ENCODE peak calls at places on chromosome 4, in five cellular contexts. R, V, Z, A and E are unnamed samples.
A peak's percentile ranks its signal among the peaks of the same experiment; 100 is the strongest.

GRCh38 chr4:158821228-158822009 is 52.6 kb downstream of the FNIP2 start:
- DNase-seq in V (no peak), A (peak; percentile 18), R (no peak), Z (no peak), E (peak; percentile 37)

GRCh38 chr4:153731239-153731638 is 28.6 kb downstream of the RNF175 start:
- DNase-seq in R (no peak), A (peak; percentile 88), Z (no peak), V (peak; percentile 77), E (peak; percentile 98)

GRCh38 chr4:140046573-140046972 is 107.4 kb downstream of the MAML3 start:
- DNase-seq in R (no peak), Z (no peak), A (no peak), V (no peak), E (no peak)

GRCh38 chr4:155854597-155855226 is 11.4 kb downstream of the ASIC5 start:
- DNase-seq in R (no peak), V (peak; percentile 11), A (no peak), Z (no peak), E (peak; percentile 68)

GRCh38 chr4:38062088-38062893 is 102.1 kb downstream of the PTTG2 start:
- DNase-seq in Z (peak; percentile 89), V (no peak), R (peak; percentile 88), A (peak; percentile 65), E (peak; percentile 62)

GRCh38 chr4:78864405-78865024 is 74.7 kb downstream of the PAQR3 start:
- DNase-seq in V (peak; percentile 59), A (peak; percentile 80), R (no peak), Z (no peak), E (peak; percentile 61)

GRCh38 chr4:22417408-22417807 is 98.5 kb downstream of the ADGRA3 start:
- DNase-seq in Z (no peak), A (no peak), V (no peak), R (no peak), E (no peak)

GRCh38 chr4:23084559-23085248 is 392.0 kb downstream of the GBA3 start:
- DNase-seq in Z (no peak), R (no peak), V (no peak), A (peak; percentile 33), E (peak; percentile 1)

GRCh38 chr4:58739275-58739674 is 1629.1 kb upstream of the IGFBP7 start:
- DNase-seq in R (no peak), V (no peak), A (no peak), Z (no peak), E (no peak)

GRCh38 chr4:1593881-1594345 is 90.2 kb downstream of the FAM53A start:
- DNase-seq in V (no peak), A (no peak), R (no peak), Z (no peak), E (no peak)

GRCh38 chr4:174707277-174707676 is 121.8 kb downstream of the GLRA3 start:
- DNase-seq in V (no peak), A (no peak), Z (no peak), R (no peak), E (no peak)

GRCh38 chr4:103032575-103032974 is 13.1 kb upstream of the SLC9B1 start:
- DNase-seq in A (peak; percentile 51), Z (peak; percentile 14), R (no peak), V (no peak), E (peak; percentile 12)

GRCh38 chr4:177728361-177729152 is 286.3 kb upstream of the AGA start:
- DNase-seq in R (no peak), A (peak; percentile 80), Z (peak; percentile 32), V (no peak), E (no peak)

GRCh38 chr4:82851902-82852750 is 38.8 kb downstream of the SEC31A start:
- DNase-seq in Z (no peak), A (peak; percentile 50), R (no peak), V (no peak), E (peak; percentile 12)

GRCh38 chr4:181819951-181820350 is 423.3 kb upstream of the TENM3 start:
- DNase-seq in R (no peak), Z (no peak), V (no peak), A (no peak), E (no peak)

GRCh38 chr4:69708211-69708610 is 52.2 kb downstream of the SULT1B1 start:
- DNase-seq in Z (no peak), R (no peak), A (no peak), V (no peak), E (peak; percentile 34)

GRCh38 chr4:18954538-18954937 is 933.0 kb upstream of the LCORL start:
- DNase-seq in V (no peak), R (no peak), A (no peak), Z (no peak), E (no peak)

GRCh38 chr4:56229947-56230346 is 157.3 kb downstream of the AASDH start:
- DNase-seq in R (no peak), Z (no peak), V (no peak), A (no peak), E (no peak)

GRCh38 chr4:39614487-39615162 is 24.0 kb downstream of the SMIM14 start:
- DNase-seq in Z (no peak), R (no peak), A (peak; percentile 75), V (peak; percentile 32), E (peak; percentile 71)

GRCh38 chr4:11189756-11190155 is 238.9 kb downstream of the HS3ST1 start:
- DNase-seq in A (no peak), R (no peak), V (no peak), Z (no peak), E (no peak)

GRCh38 chr4:188121530-188121929 is 12.1 kb upstream of the TRIML2 start:
- DNase-seq in V (no peak), R (no peak), Z (no peak), A (no peak), E (no peak)

GRCh38 chr4:2931765-2932560 is 31.2 kb downstream of the NOP14 start:
- DNase-seq in R (peak; percentile 40), V (no peak), A (no peak), Z (peak; percentile 61), E (no peak)
- H3K4me3 ChIP-seq in R (no peak overlapping the region), V (no peak overlapping the region), A (no peak overlapping the region), Z (no peak overlapping the region), E (no peak overlapping the region)

GRCh38 chr4:72887152-72887551 is 182.4 kb downstream of the COX18 start:
- DNase-seq in V (no peak), A (no peak), Z (no peak), R (no peak), E (no peak)

GRCh38 chr4:72888331-72888730 is 181.2 kb downstream of the COX18 start:
- DNase-seq in R (no peak), V (no peak), Z (no peak), A (no peak), E (no peak)

DNA sequence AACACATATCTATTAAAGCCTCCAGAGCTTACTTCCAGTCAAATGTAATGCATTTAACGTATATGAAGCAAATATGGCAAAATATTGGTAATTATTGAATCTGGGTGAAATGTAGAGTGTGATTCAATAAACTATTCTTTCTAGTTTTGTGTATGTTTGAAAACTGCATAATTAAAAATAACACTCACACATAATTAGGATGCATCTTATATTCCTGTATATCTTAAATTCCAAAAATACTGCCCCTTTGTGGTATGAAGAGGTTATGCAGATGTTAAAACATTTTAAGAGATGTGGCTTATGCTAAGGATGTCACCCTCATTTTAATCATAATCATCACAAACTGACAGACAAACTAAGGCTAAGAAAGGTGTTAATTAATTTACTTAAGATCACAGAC is 182.9 kb downstream of the COX18 start:
- DNase-seq in V (no peak), Z (no peak), R (no peak), A (peak; percentile 33), E (no peak)
- TF ChIP-seq CTCF in V (peak; percentile 24), Z (no peak), R (no peak), A (peak; percentile 23), E (peak; percentile 15)

GRCh38 chr4:6706173-6706572 is 3.5 kb downstream of the MRFAP1L1 start:
- DNase-seq in R (no peak), A (no peak), Z (no peak), V (no peak), E (no peak)
- H3K4me3 ChIP-seq in R (no peak overlapping the region), A (no peak overlapping the region), Z (no peak overlapping the region), V (no peak overlapping the region), E (no peak overlapping the region)

GRCh38 chr4:123786159-123786915 is 389.7 kb downstream of the SPRY1 start:
- DNase-seq in R (no peak), A (no peak), Z (no peak), V (no peak), E (peak; percentile 9)

GRCh38 chr4:123785515-123785914 is 388.9 kb downstream of the SPRY1 start:
- DNase-seq in V (peak; percentile 89), R (peak; percentile 75), Z (peak; percentile 27), A (peak; percentile 50), E (peak; percentile 95)

GRCh38 chr4:123783936-123784335 is 387.3 kb downstream of the SPRY1 start:
- DNase-seq in R (no peak), Z (no peak), V (no peak), A (no peak), E (peak; percentile 64)

GRCh38 chr4:123783091-123783765 is 386.6 kb downstream of the SPRY1 start:
- DNase-seq in R (no peak), Z (no peak), A (no peak), V (peak; percentile 28), E (no peak)

DNA sequence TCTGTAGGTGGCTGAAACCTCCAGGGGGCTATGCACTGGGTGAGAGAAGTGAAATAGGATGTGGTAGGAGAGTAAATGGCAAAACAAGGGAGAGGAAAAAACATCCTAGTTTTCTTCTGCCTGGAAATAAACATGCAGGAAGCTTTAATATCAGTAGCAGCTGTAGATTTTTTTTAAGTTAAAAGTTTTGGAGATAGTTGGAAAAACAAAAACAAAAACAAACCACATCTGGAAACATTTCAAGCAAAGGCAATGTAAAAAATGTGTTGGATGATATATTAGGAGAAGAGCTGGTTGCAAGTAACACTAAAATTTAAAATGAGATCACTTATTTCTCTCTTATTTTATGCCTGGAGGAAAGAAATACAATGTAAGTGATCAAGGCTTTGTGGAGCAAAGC is 388.0 kb downstream of the SPRY1 start:
- DNase-seq in A (no peak), Z (no peak), R (no peak), V (no peak), E (no peak)
- TF ChIP-seq CTCF in A (no peak), Z (no peak), R (no peak), V (no peak), E (no peak)

GRCh38 chr4:62454535-62454934 is 1254.4 kb downstream of the ADGRL3 start:
- DNase-seq in A (no peak), Z (no peak), R (no peak), V (no peak), E (no peak)
- H3K4me3 ChIP-seq in A (no peak overlapping the region), Z (no peak overlapping the region), R (no peak overlapping the region), V (no peak overlapping the region), E (no peak overlapping the region)

DNA sequence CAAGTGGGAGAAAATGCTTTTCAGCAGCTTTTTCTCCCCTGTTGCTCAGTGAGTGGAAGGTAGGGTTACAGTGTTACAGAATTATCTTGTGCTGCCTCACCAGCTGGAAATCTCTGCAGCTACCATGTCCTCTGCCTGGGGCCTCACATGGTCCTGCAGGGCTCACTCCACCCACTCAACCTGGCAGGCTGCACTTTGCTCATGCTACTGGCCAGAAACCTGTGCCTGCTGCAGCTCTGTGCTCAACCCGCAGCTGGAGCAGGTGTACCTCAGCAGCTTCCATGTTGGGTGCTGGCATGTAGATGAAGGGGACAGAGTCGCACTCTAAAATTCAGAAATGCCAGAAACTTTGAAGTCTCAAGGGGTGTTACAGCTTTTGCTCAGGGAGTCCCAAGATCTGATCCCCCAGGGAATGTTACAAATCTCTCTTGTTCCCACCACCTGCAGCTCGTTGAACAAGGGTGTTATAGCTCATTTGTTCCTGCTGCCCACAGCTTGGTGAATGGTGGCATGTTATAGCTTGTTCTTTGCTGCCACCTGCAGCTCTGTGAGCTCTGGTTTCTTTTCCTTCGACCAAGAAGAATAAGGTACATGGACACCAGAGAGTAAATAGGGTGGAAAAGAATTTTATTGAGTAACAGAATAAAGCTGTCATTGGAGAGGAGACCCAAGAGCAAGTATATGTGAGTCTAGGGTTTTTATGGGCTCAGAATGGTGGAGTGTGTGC is 845.8 kb downstream of the TECRL start:
- DNase-seq in A (peak; percentile 0), Z (no peak), V (no peak), R (no peak), E (no peak)
- TF ChIP-seq CTCF in A (no peak), Z (no peak), V (no peak), R (no peak), E (no peak)

GRCh38 chr4:184802203-184803015 is 23.4 kb downstream of the ACSL1 start:
- DNase-seq in A (no peak), R (no peak), Z (no peak), V (no peak), E (peak; percentile 40)
- H3K4me3 ChIP-seq in A (no peak overlapping the region), R (no peak overlapping the region), Z (no peak overlapping the region), V (no peak overlapping the region), E (peak overlapping the region; percentile 31)